ENCODE peak calls at places on chromosomes 2 and 18, in six cellular contexts. C is cardiac muscle cell; H is effector memory CD4-positive, alpha-beta T cell; Z is upper lobe of right lung; B is HCT116; Q is prostate gland. I is an unnamed sample.
A peak's percentile ranks its signal among the peaks of the same experiment; 100 is the strongest.

GRCh38 chr2:55232863-55233657 is 572 bp downstream of the RPS27A start:
- DNase-seq in C (peak; percentile 36), H (peak; percentile 53), Z (peak; percentile 79), B (no peak), Q (no peak), I (no peak)

GRCh38 chr2:10019174-10019971 is 24.0 kb upstream of the KLF11 start:
- DNase-seq in C (peak; percentile 16), H (no peak), Z (peak; percentile 65), B (no peak), Q (peak; percentile 28), I (no peak)

GRCh38 chr18:63120541-63121059 is 199.0 kb downstream of the BCL2 start:
- DNase-seq in C (no peak), H (no peak), Z (no peak), B (no peak), Q (no peak), I (no peak)

GRCh38 chr18:22032392-22032961 is 136.9 kb upstream of the GATA6 start:
- DNase-seq in C (peak; percentile 68), H (no peak), Z (no peak), B (peak; percentile 88), Q (no peak), I (peak; percentile 95)

GRCh38 chr2:170824526-170825015 is 7.9 kb downstream of the GAD1 start:
- DNase-seq in C (no peak), H (no peak), Z (no peak), B (no peak), Q (no peak), I (no peak)

GRCh38 chr18:50780144-50780543 is 39.7 kb downstream of the MRO start:
- DNase-seq in C (no peak), H (no peak), Z (no peak), B (no peak), Q (no peak), I (no peak)

GRCh38 chr2:56001992-56002391 is 78.4 kb upstream of the EFEMP1 start:
- DNase-seq in C (peak; percentile 42), H (no peak), Z (no peak), B (no peak), Q (no peak), I (no peak)

GRCh38 chr2:216006164-216006663 is 7.1 kb downstream of the MREG start:
- DNase-seq in C (peak; percentile 49), H (peak; percentile 22), Z (peak; percentile 73), B (no peak), Q (peak; percentile 49), I (peak; percentile 69)

GRCh38 chr2:207258191-207258991 is 92.6 kb upstream of the KLF7 start:
- DNase-seq in C (peak; percentile 98), H (no peak), Z (no peak), B (no peak), Q (peak; percentile 84), I (peak; percentile 80)

GRCh38 chr18:63000839-63001238 is 285.5 kb downstream of the PHLPP1 start:
- DNase-seq in C (no peak), H (no peak), Z (no peak), B (no peak), Q (no peak), I (no peak)

GRCh38 chr2:111970453-111970852 is 72.0 kb downstream of the MERTK start:
- DNase-seq in C (no peak), H (no peak), Z (no peak), B (no peak), Q (no peak), I (no peak)

GRCh38 chr18:67583621-67584020 is 67.1 kb upstream of the DSEL start:
- DNase-seq in C (no peak), H (no peak), Z (no peak), B (no peak), Q (no peak), I (no peak)

GRCh38 chr2:1168856-1169255 is 218.2 kb downstream of the SNTG2 start:
- DNase-seq in C (no peak), H (no peak), Z (no peak), B (no peak), Q (no peak), I (no peak)

GRCh38 chr2:1173528-1173927 is 222.9 kb downstream of the SNTG2 start:
- DNase-seq in C (no peak), H (no peak), Z (no peak), B (no peak), Q (no peak), I (no peak)

GRCh38 chr2:1170241-1170640 is 219.6 kb downstream of the SNTG2 start:
- DNase-seq in C (no peak), H (no peak), Z (no peak), B (no peak), Q (no peak), I (no peak)

GRCh38 chr2:1169291-1169949 is 218.8 kb downstream of the SNTG2 start:
- DNase-seq in C (no peak), H (no peak), Z (no peak), B (no peak), Q (no peak), I (no peak)

DNA sequence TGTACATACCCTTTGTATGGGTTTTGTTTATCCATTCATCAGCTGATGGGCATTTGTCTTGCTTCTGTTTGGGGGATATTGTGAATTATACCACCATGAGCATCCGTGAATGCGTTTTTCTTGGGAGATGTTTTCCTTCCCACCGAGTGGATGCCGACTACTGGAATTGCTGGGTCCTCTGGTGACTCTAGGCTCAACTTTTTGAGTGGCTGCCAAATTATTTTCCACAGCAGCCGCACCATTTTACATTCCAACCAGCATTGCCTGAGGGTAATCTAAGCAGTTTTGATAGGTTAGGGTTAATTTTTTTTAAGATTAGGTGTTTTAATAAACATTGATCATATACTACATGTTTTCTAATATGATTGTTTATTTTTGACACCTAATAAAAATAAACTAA is 220.1 kb downstream of the SNTG2 start:
- DNase-seq in C (no peak), H (no peak), Z (no peak), B (no peak), Q (no peak), I (no peak)
- H3K27ac ChIP-seq in C (no peak overlapping the region), H (no peak overlapping the region), Z (peak overlapping the region; percentile 47), B (no peak overlapping the region), Q (no peak overlapping the region), I (no peak overlapping the region)

GRCh38 chr2:105454801-105455485 is 56.1 kb upstream of the FHL2 start:
- DNase-seq in C (peak; percentile 77), H (no peak), Z (no peak), B (peak; percentile 69), Q (no peak), I (peak; percentile 67)
- H3K27ac ChIP-seq in C (no peak overlapping the region), H (no peak overlapping the region), Z (no peak overlapping the region), B (peak overlapping the region; percentile 48), Q (peak overlapping the region; percentile 55), I (peak overlapping the region; percentile 97)

DNA sequence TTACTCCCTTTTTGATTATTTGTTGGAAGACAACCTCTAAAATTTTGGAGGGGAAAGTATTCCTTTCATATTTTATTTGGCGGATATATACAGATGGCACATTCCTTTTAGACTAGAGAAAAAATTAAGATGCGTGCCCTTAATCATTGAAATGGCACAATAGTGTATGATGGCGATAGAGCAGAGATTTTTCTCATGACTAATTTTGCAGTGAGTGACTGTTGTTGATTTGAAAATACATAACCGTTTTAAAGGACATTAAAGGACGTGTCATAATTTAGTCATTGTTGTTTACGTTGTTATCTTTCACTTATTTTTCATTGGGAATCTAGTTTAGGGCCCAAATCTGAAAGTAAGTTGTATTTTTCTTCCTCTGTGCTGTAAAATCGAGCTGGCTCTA is 61.7 kb downstream of the CERS6 start:
- DNase-seq in C (no peak), H (no peak), Z (no peak), B (no peak), Q (no peak), I (no peak)
- H3K27ac ChIP-seq in C (peak overlapping the region; percentile 88), H (no peak overlapping the region), Z (no peak overlapping the region), B (no peak overlapping the region), Q (no peak overlapping the region), I (peak overlapping the region; percentile 36)

GRCh38 chr2:1976725-1977416 is 232.6 kb upstream of the PXDN start:
- DNase-seq in C (no peak), H (no peak), Z (no peak), B (no peak), Q (no peak), I (no peak)
- H3K27ac ChIP-seq in C (no peak overlapping the region), H (no peak overlapping the region), Z (no peak overlapping the region), B (no peak overlapping the region), Q (no peak overlapping the region), I (no peak overlapping the region)

GRCh38 chr18:77103181-77103875 is 29.3 kb downstream of the MBP start:
- DNase-seq in C (peak; percentile 81), H (no peak), Z (no peak), B (no peak), Q (no peak), I (no peak)
- H3K27ac ChIP-seq in C (no peak overlapping the region), H (peak overlapping the region; percentile 83), Z (peak overlapping the region; percentile 74), B (peak overlapping the region; percentile 96), Q (peak overlapping the region; percentile 12), I (peak overlapping the region; percentile 99)

GRCh38 chr2:2914252-2914651 is 463.4 kb downstream of the EIPR1 start:
- DNase-seq in C (no peak), H (no peak), Z (no peak), B (no peak), Q (no peak), I (no peak)

GRCh38 chr2:2919026-2919425 is 458.6 kb downstream of the EIPR1 start:
- DNase-seq in C (no peak), H (no peak), Z (no peak), B (no peak), Q (no peak), I (no peak)

GRCh38 chr2:2913601-2914120 is 464.0 kb downstream of the EIPR1 start:
- DNase-seq in C (no peak), H (no peak), Z (no peak), B (no peak), Q (no peak), I (no peak)

GRCh38 chr2:2919574-2920365 is 457.8 kb downstream of the EIPR1 start:
- DNase-seq in C (no peak), H (no peak), Z (no peak), B (no peak), Q (no peak), I (no peak)

GRCh38 chr2:2916621-2917020 is 461.0 kb downstream of the EIPR1 start:
- DNase-seq in C (no peak), H (no peak), Z (no peak), B (no peak), Q (no peak), I (no peak)
- H3K27ac ChIP-seq in C (no peak overlapping the region), H (no peak overlapping the region), Z (no peak overlapping the region), B (no peak overlapping the region), Q (no peak overlapping the region), I (no peak overlapping the region)